ENCODE peak calls at places on chromosomes 3 and 15, in ten cellular contexts. B, F, S, K, M, G, N, Z, H and U are unnamed samples.

GRCh38 chr15:22944651-22945050 is 35.5 kb downstream of the CYFIP1 start:
- DNase-seq in B (no peak), F (no peak), S (peak; percentile 46), K (no peak), M (no peak), G (no peak), N (no peak), Z (peak; percentile 86), H (no peak), U (peak; percentile 87)

GRCh38 chr3:86923071-86923476 is 67.9 kb downstream of the VGLL3 start:
- DNase-seq in B (no peak), F (peak; percentile 20), S (no peak), K (no peak), M (no peak), G (peak; percentile 56), N (no peak), Z (no peak), H (no peak), U (no peak)

GRCh38 chr15:31469801-31470545 is 143.3 kb downstream of the KLF13 start:
- DNase-seq in B (no peak), F (no peak), S (no peak), K (no peak), M (no peak), G (no peak), N (no peak), Z (no peak), H (no peak), U (no peak)

GRCh38 chr15:92272106-92272505 is 121.6 kb upstream of the ST8SIA2 start:
- DNase-seq in B (no peak), F (no peak), S (no peak), K (no peak), M (no peak), G (no peak), N (no peak), Z (no peak), H (no peak), U (no peak)

GRCh38 chr15:94205366-94205765 is 26.0 kb upstream of the MCTP2 start:
- DNase-seq in B (no peak), F (no peak), S (no peak), K (no peak), M (no peak), G (no peak), N (no peak), Z (no peak), H (no peak), U (no peak)

GRCh38 chr15:90872481-90873184 is 4.2 kb downstream of the FURIN start:
- DNase-seq in B (peak; percentile 69), F (no peak), S (no peak), K (peak; percentile 32), M (peak; percentile 62), G (no peak), N (no peak), Z (no peak), H (no peak), U (no peak)

GRCh38 chr15:58980351-58980939 is 7.0 kb upstream of the RNF111 start:
- DNase-seq in B (no peak), F (no peak), S (peak; percentile 10), K (no peak), M (no peak), G (no peak), N (no peak), Z (peak; percentile 12), H (no peak), U (no peak)

GRCh38 chr3:122691195-122691594 is 10.6 kb downstream of the PARP14 start:
- DNase-seq in B (no peak), F (no peak), S (no peak), K (no peak), M (no peak), G (no peak), N (no peak), Z (no peak), H (no peak), U (no peak)

GRCh38 chr3:52005571-52005986 is 9.9 kb upstream of the RPL29 start:
- DNase-seq in B (no peak), F (peak; percentile 43), S (peak; percentile 86), K (peak; percentile 55), M (peak; percentile 88), G (no peak), N (peak; percentile 32), Z (peak; percentile 55), H (no peak), U (no peak)

GRCh38 chr3:58539636-58540035 is 2.6 kb upstream of the ACOX2 start:
- DNase-seq in B (no peak), F (no peak), S (no peak), K (no peak), M (no peak), G (no peak), N (no peak), Z (no peak), H (no peak), U (no peak)

GRCh38 chr15:98684441-98684840 is 36.1 kb downstream of the IGF1R start:
- DNase-seq in B (no peak), F (no peak), S (no peak), K (no peak), M (no peak), G (peak; percentile 31), N (no peak), Z (no peak), H (no peak), U (no peak)

GRCh38 chr3:72997421-72997961 is 880 bp downstream of the PPP4R2 start:
- DNase-seq in B (peak; percentile 11), F (no peak), S (peak; percentile 42), K (no peak), M (peak; percentile 68), G (peak; percentile 36), N (no peak), Z (peak; percentile 22), H (peak; percentile 56), U (no peak)

GRCh38 chr3:187450791-187451190 is 82.6 kb downstream of the RTP4 start:
- DNase-seq in B (no peak), F (no peak), S (no peak), K (no peak), M (no peak), G (no peak), N (no peak), Z (no peak), H (no peak), U (no peak)

GRCh38 chr3:901953-902778 is 190.7 kb upstream of the CNTN6 start:
- DNase-seq in B (no peak), F (no peak), S (no peak), K (no peak), M (no peak), G (no peak), N (no peak), Z (no peak), H (no peak), U (no peak)

GRCh38 chr15:72890043-72890442 is 106.5 kb upstream of the ADPGK start:
- DNase-seq in B (no peak), F (no peak), S (no peak), K (no peak), M (no peak), G (no peak), N (no peak), Z (no peak), H (no peak), U (no peak)

GRCh38 chr15:86855962-86856361 is 776.3 kb downstream of the AGBL1 start:
- DNase-seq in B (no peak), F (no peak), S (no peak), K (no peak), M (no peak), G (no peak), N (no peak), Z (no peak), H (no peak), U (no peak)

GRCh38 chr15:29945943-29946591 is 123.8 kb upstream of the TJP1 start:
- DNase-seq in B (no peak), F (no peak), S (no peak), K (no peak), M (no peak), G (peak; percentile 90), N (no peak), Z (no peak), H (no peak), U (no peak)

GRCh38 chr15:52318729-52319500 is 23.3 kb upstream of the MYO5C start:
- DNase-seq in B (no peak), F (peak; percentile 35), S (no peak), K (no peak), M (no peak), G (no peak), N (no peak), Z (no peak), H (no peak), U (no peak)

GRCh38 chr3:71831599-71831998 is 46.7 kb upstream of the PROK2 start:
- DNase-seq in B (no peak), F (no peak), S (no peak), K (no peak), M (no peak), G (no peak), N (no peak), Z (no peak), H (no peak), U (no peak)

GRCh38 chr3:132569153-132569552 is 27.9 kb upstream of the ACKR4 start:
- DNase-seq in B (no peak), F (no peak), S (no peak), K (no peak), M (no peak), G (no peak), N (no peak), Z (no peak), H (no peak), U (no peak)

GRCh38 chr3:53753518-53754183 is 92.6 kb downstream of the CHDH start:
- DNase-seq in B (no peak), F (no peak), S (no peak), K (no peak), M (no peak), G (no peak), N (no peak), Z (no peak), H (no peak), U (no peak)

GRCh38 chr3:11678735-11679134 is 35.0 kb upstream of the VGLL4 start:
- DNase-seq in B (no peak), F (no peak), S (no peak), K (no peak), M (no peak), G (no peak), N (no peak), Z (no peak), H (no peak), U (no peak)

GRCh38 chr3:57889807-57890206 is 118.4 kb upstream of the FLNB start:
- DNase-seq in B (no peak), F (no peak), S (no peak), K (no peak), M (no peak), G (no peak), N (no peak), Z (no peak), H (no peak), U (no peak)